ENCODE peak calls at places on chromosomes 5 and 9, in ten cellular contexts. One of them, this sample, is unnamed.

GRCh38 chr5:102799017-102799416 is 43.9 kb downstream of the PAM start:
- DNase-seq in cardiac muscle cell: peak
- DNase-seq in hepatocyte: no peak
- DNase-seq in heart right ventricle: peak
- DNase-seq in A673: no peak
- DNase-seq in prostate gland: no peak
- DNase-seq in epithelial cell of esophagus: no peak
- DNase-seq in CD4-positive, alpha-beta T cell: no peak
- DNase-seq in pancreas: no peak
- DNase-seq in Peyer's patch: no peak
- DNase-seq in this sample: peak

GRCh38 chr9:7146582-7146981 is 388.8 kb downstream of the KDM4C start:
- DNase-seq in cardiac muscle cell: no peak
- DNase-seq in hepatocyte: no peak
- DNase-seq in heart right ventricle: no peak
- DNase-seq in A673: no peak
- DNase-seq in prostate gland: no peak
- DNase-seq in epithelial cell of esophagus: peak
- DNase-seq in CD4-positive, alpha-beta T cell: no peak
- DNase-seq in pancreas: no peak
- DNase-seq in Peyer's patch: no peak
- DNase-seq in this sample: peak

GRCh38 chr9:5886114-5886939 is 4.4 kb upstream of the MLANA start:
- DNase-seq in cardiac muscle cell: peak
- DNase-seq in hepatocyte: peak
- DNase-seq in heart right ventricle: peak
- DNase-seq in A673: peak
- DNase-seq in prostate gland: peak
- DNase-seq in epithelial cell of esophagus: peak
- DNase-seq in CD4-positive, alpha-beta T cell: peak
- DNase-seq in pancreas: peak
- DNase-seq in Peyer's patch: peak
- DNase-seq in this sample: peak

GRCh38 chr9:97714435-97714834 is 17.3 kb upstream of the XPA start:
- DNase-seq in cardiac muscle cell: no peak
- DNase-seq in hepatocyte: peak
- DNase-seq in heart right ventricle: no peak
- DNase-seq in A673: no peak
- DNase-seq in prostate gland: no peak
- DNase-seq in epithelial cell of esophagus: peak
- DNase-seq in CD4-positive, alpha-beta T cell: no peak
- DNase-seq in pancreas: no peak
- DNase-seq in Peyer's patch: no peak
- DNase-seq in this sample: peak

GRCh38 chr5:60649288-60649917 is 50.6 kb downstream of the DEPDC1B start:
- DNase-seq in cardiac muscle cell: peak
- DNase-seq in hepatocyte: peak
- DNase-seq in heart right ventricle: no peak
- DNase-seq in A673: peak
- DNase-seq in prostate gland: no peak
- DNase-seq in epithelial cell of esophagus: peak
- DNase-seq in CD4-positive, alpha-beta T cell: no peak
- DNase-seq in pancreas: no peak
- DNase-seq in Peyer's patch: no peak
- DNase-seq in this sample: peak

GRCh38 chr9:124480621-124480981 is 26.6 kb downstream of the NR5A1 start:
- DNase-seq in cardiac muscle cell: peak
- DNase-seq in hepatocyte: peak
- DNase-seq in heart right ventricle: no peak
- DNase-seq in A673: peak
- DNase-seq in prostate gland: no peak
- DNase-seq in epithelial cell of esophagus: peak
- DNase-seq in CD4-positive, alpha-beta T cell: no peak
- DNase-seq in pancreas: no peak
- DNase-seq in Peyer's patch: no peak
- DNase-seq in this sample: peak

GRCh38 chr9:116027951-116028350 is 125.6 kb upstream of the PAPPA start:
- DNase-seq in cardiac muscle cell: no peak
- DNase-seq in hepatocyte: no peak
- DNase-seq in heart right ventricle: no peak
- DNase-seq in A673: no peak
- DNase-seq in prostate gland: no peak
- DNase-seq in epithelial cell of esophagus: no peak
- DNase-seq in CD4-positive, alpha-beta T cell: no peak
- DNase-seq in pancreas: no peak
- DNase-seq in Peyer's patch: no peak
- DNase-seq in this sample: no peak

GRCh38 chr5:137561572-137561971 is 62.4 kb upstream of the SPOCK1 start:
- DNase-seq in cardiac muscle cell: no peak
- DNase-seq in hepatocyte: no peak
- DNase-seq in heart right ventricle: no peak
- DNase-seq in A673: no peak
- DNase-seq in prostate gland: no peak
- DNase-seq in epithelial cell of esophagus: peak
- DNase-seq in CD4-positive, alpha-beta T cell: no peak
- DNase-seq in pancreas: no peak
- DNase-seq in Peyer's patch: no peak
- DNase-seq in this sample: peak

GRCh38 chr9:129263836-129264235 is 85.8 kb upstream of the IER5L start:
- DNase-seq in cardiac muscle cell: no peak
- DNase-seq in hepatocyte: no peak
- DNase-seq in heart right ventricle: no peak
- DNase-seq in A673: no peak
- DNase-seq in prostate gland: no peak
- DNase-seq in epithelial cell of esophagus: no peak
- DNase-seq in CD4-positive, alpha-beta T cell: no peak
- DNase-seq in pancreas: no peak
- DNase-seq in Peyer's patch: no peak
- DNase-seq in this sample: no peak

GRCh38 chr9:8338249-8338721 is 538.7 kb upstream of the DMAC1 start:
- DNase-seq in cardiac muscle cell: no peak
- DNase-seq in hepatocyte: peak
- DNase-seq in heart right ventricle: no peak
- DNase-seq in A673: no peak
- DNase-seq in prostate gland: no peak
- DNase-seq in epithelial cell of esophagus: no peak
- DNase-seq in CD4-positive, alpha-beta T cell: no peak
- DNase-seq in pancreas: peak
- DNase-seq in Peyer's patch: no peak
- DNase-seq in this sample: peak

GRCh38 chr5:1850324-1851154 is 32.2 kb downstream of the IRX4 start:
- DNase-seq in cardiac muscle cell: no peak
- DNase-seq in hepatocyte: no peak
- DNase-seq in heart right ventricle: no peak
- DNase-seq in A673: no peak
- DNase-seq in prostate gland: no peak
- DNase-seq in epithelial cell of esophagus: no peak
- DNase-seq in CD4-positive, alpha-beta T cell: no peak
- DNase-seq in pancreas: no peak
- DNase-seq in Peyer's patch: no peak
- DNase-seq in this sample: no peak

GRCh38 chr5:63535840-63536602 is 426.2 kb downstream of the HTR1A start:
- DNase-seq in cardiac muscle cell: no peak
- DNase-seq in hepatocyte: no peak
- DNase-seq in heart right ventricle: no peak
- DNase-seq in A673: no peak
- DNase-seq in prostate gland: no peak
- DNase-seq in epithelial cell of esophagus: no peak
- DNase-seq in CD4-positive, alpha-beta T cell: no peak
- DNase-seq in pancreas: no peak
- DNase-seq in Peyer's patch: no peak
- DNase-seq in this sample: no peak

GRCh38 chr5:152942633-152943336 is 537.7 kb upstream of the NMUR2 start:
- DNase-seq in cardiac muscle cell: no peak
- DNase-seq in hepatocyte: no peak
- DNase-seq in heart right ventricle: peak
- DNase-seq in A673: no peak
- DNase-seq in prostate gland: no peak
- DNase-seq in epithelial cell of esophagus: no peak
- DNase-seq in CD4-positive, alpha-beta T cell: no peak
- DNase-seq in pancreas: no peak
- DNase-seq in Peyer's patch: no peak
- DNase-seq in this sample: no peak

GRCh38 chr5:57171818-57172465 is 1.9 kb upstream of the GPBP1 start:
- DNase-seq in cardiac muscle cell: no peak
- DNase-seq in hepatocyte: peak
- DNase-seq in heart right ventricle: no peak
- DNase-seq in A673: no peak
- DNase-seq in prostate gland: no peak
- DNase-seq in epithelial cell of esophagus: peak
- DNase-seq in CD4-positive, alpha-beta T cell: peak
- DNase-seq in pancreas: no peak
- DNase-seq in Peyer's patch: no peak
- DNase-seq in this sample: peak

GRCh38 chr5:108747111-108748009 is at the start of gene FER:
- DNase-seq in cardiac muscle cell: peak
- DNase-seq in hepatocyte: peak
- DNase-seq in heart right ventricle: peak
- DNase-seq in A673: peak
- DNase-seq in prostate gland: peak
- DNase-seq in epithelial cell of esophagus: peak
- DNase-seq in CD4-positive, alpha-beta T cell: peak
- DNase-seq in pancreas: peak
- DNase-seq in Peyer's patch: no peak
- DNase-seq in this sample: peak

GRCh38 chr9:70519912-70520724 is 105.7 kb upstream of the KLF9 start:
- DNase-seq in cardiac muscle cell: no peak
- DNase-seq in hepatocyte: no peak
- DNase-seq in heart right ventricle: no peak
- DNase-seq in A673: no peak
- DNase-seq in prostate gland: no peak
- DNase-seq in epithelial cell of esophagus: no peak
- DNase-seq in CD4-positive, alpha-beta T cell: no peak
- DNase-seq in pancreas: no peak
- DNase-seq in Peyer's patch: no peak
- DNase-seq in this sample: no peak

GRCh38 chr5:6783787-6784186 is 70.6 kb downstream of the TENT4A start:
- DNase-seq in cardiac muscle cell: no peak
- DNase-seq in hepatocyte: no peak
- DNase-seq in heart right ventricle: no peak
- DNase-seq in A673: no peak
- DNase-seq in prostate gland: no peak
- DNase-seq in epithelial cell of esophagus: no peak
- DNase-seq in CD4-positive, alpha-beta T cell: no peak
- DNase-seq in pancreas: no peak
- DNase-seq in Peyer's patch: no peak
- DNase-seq in this sample: no peak

GRCh38 chr5:177402271-177403043 is 2.0 kb upstream of the PFN3 start:
- DNase-seq in cardiac muscle cell: peak
- DNase-seq in hepatocyte: peak
- DNase-seq in heart right ventricle: no peak
- DNase-seq in A673: peak
- DNase-seq in prostate gland: peak
- DNase-seq in epithelial cell of esophagus: peak
- DNase-seq in CD4-positive, alpha-beta T cell: peak
- DNase-seq in pancreas: peak
- DNase-seq in Peyer's patch: peak
- DNase-seq in this sample: peak

GRCh38 chr9:137461663-137462395 is 2.7 kb upstream of the NSMF start:
- DNase-seq in cardiac muscle cell: peak
- DNase-seq in hepatocyte: peak
- DNase-seq in heart right ventricle: no peak
- DNase-seq in A673: peak
- DNase-seq in prostate gland: no peak
- DNase-seq in epithelial cell of esophagus: peak
- DNase-seq in CD4-positive, alpha-beta T cell: peak
- DNase-seq in pancreas: no peak
- DNase-seq in Peyer's patch: peak
- DNase-seq in this sample: no peak

DNA sequence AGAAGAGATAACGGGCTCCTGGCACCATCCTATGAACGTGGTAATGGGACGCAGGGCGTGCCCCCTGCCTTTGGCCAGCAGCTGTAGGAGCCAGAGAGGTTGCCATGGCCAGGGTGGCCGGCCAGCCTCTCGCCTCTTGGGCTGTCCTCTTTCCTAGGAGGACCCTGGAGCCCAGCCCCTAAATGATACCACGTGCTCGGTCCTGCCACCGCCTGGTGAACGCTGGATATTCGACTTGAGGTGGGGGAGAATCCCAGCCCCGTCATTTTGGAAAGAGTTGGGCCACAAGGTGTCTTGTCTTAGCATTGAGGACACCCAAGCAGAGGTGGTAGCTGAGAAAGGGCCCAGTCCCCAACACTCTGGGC is 391 bp upstream of the NRG2 start:
- DNase-seq in cardiac muscle cell: peak
- DNase-seq in hepatocyte: no peak
- DNase-seq in heart right ventricle: no peak
- DNase-seq in A673: peak
- DNase-seq in prostate gland: no peak
- DNase-seq in epithelial cell of esophagus: no peak
- DNase-seq in CD4-positive, alpha-beta T cell: no peak
- DNase-seq in pancreas: peak
- DNase-seq in Peyer's patch: no peak
- DNase-seq in this sample: peak
- TF ChIP-seq CTCF in cardiac muscle cell: no peak
- TF ChIP-seq CTCF in hepatocyte: no peak
- TF ChIP-seq CTCF in heart right ventricle: no peak
- TF ChIP-seq CTCF in A673: peak
- TF ChIP-seq CTCF in prostate gland: no peak
- TF ChIP-seq CTCF in epithelial cell of esophagus: no peak
- TF ChIP-seq CTCF in CD4-positive, alpha-beta T cell: no peak
- TF ChIP-seq CTCF in pancreas: no peak
- TF ChIP-seq CTCF in Peyer's patch: no peak
- TF ChIP-seq CTCF in this sample: no peak

GRCh38 chr5:98993512-98993911 is 64.7 kb upstream of the CHD1 start:
- DNase-seq in cardiac muscle cell: no peak
- DNase-seq in hepatocyte: no peak
- DNase-seq in heart right ventricle: no peak
- DNase-seq in A673: no peak
- DNase-seq in prostate gland: no peak
- DNase-seq in epithelial cell of esophagus: no peak
- DNase-seq in CD4-positive, alpha-beta T cell: no peak
- DNase-seq in pancreas: no peak
- DNase-seq in Peyer's patch: no peak
- DNase-seq in this sample: no peak
- TF ChIP-seq CTCF in cardiac muscle cell: no peak
- TF ChIP-seq CTCF in hepatocyte: no peak
- TF ChIP-seq CTCF in heart right ventricle: no peak
- TF ChIP-seq CTCF in A673: no peak
- TF ChIP-seq CTCF in prostate gland: no peak
- TF ChIP-seq CTCF in epithelial cell of esophagus: no peak
- TF ChIP-seq CTCF in CD4-positive, alpha-beta T cell: no peak
- TF ChIP-seq CTCF in pancreas: no peak
- TF ChIP-seq CTCF in Peyer's patch: no peak
- TF ChIP-seq CTCF in this sample: no peak

GRCh38 chr5:32489791-32490581 is 45.4 kb upstream of the ZFR start:
- DNase-seq in cardiac muscle cell: peak
- DNase-seq in hepatocyte: peak
- DNase-seq in heart right ventricle: peak
- DNase-seq in A673: peak
- DNase-seq in prostate gland: peak
- DNase-seq in epithelial cell of esophagus: peak
- DNase-seq in CD4-positive, alpha-beta T cell: peak
- DNase-seq in pancreas: peak
- DNase-seq in Peyer's patch: peak
- DNase-seq in this sample: peak
- TF ChIP-seq CTCF in cardiac muscle cell: peak
- TF ChIP-seq CTCF in hepatocyte: peak
- TF ChIP-seq CTCF in heart right ventricle: peak
- TF ChIP-seq CTCF in A673: peak
- TF ChIP-seq CTCF in prostate gland: peak
- TF ChIP-seq CTCF in epithelial cell of esophagus: peak
- TF ChIP-seq CTCF in CD4-positive, alpha-beta T cell: peak
- TF ChIP-seq CTCF in pancreas: peak
- TF ChIP-seq CTCF in Peyer's patch: peak
- TF ChIP-seq CTCF in this sample: peak

GRCh38 chr9:72443855-72444254 is 77.6 kb upstream of the TMC1 start:
- DNase-seq in cardiac muscle cell: no peak
- DNase-seq in hepatocyte: no peak
- DNase-seq in heart right ventricle: no peak
- DNase-seq in A673: no peak
- DNase-seq in prostate gland: no peak
- DNase-seq in epithelial cell of esophagus: peak
- DNase-seq in CD4-positive, alpha-beta T cell: no peak
- DNase-seq in pancreas: no peak
- DNase-seq in Peyer's patch: no peak
- DNase-seq in this sample: no peak
- TF ChIP-seq CTCF in cardiac muscle cell: no peak
- TF ChIP-seq CTCF in hepatocyte: no peak
- TF ChIP-seq CTCF in heart right ventricle: peak
- TF ChIP-seq CTCF in A673: no peak
- TF ChIP-seq CTCF in prostate gland: no peak
- TF ChIP-seq CTCF in epithelial cell of esophagus: no peak
- TF ChIP-seq CTCF in CD4-positive, alpha-beta T cell: no peak
- TF ChIP-seq CTCF in pancreas: no peak
- TF ChIP-seq CTCF in Peyer's patch: no peak
- TF ChIP-seq CTCF in this sample: no peak

This sample was measured in MCF 10A.